ENCODE peak calls at places on chromosome 18, in seven cellular contexts. One of them, this sample, is unnamed.
A peak's percentile ranks its signal among the peaks of the same experiment; 100 is the strongest.

GRCh38 chr18:34709631-34710429 is at the start of gene DTNA:
- DNase-seq in HCT116: no peak
- DNase-seq in GM12878: no peak
- DNase-seq in SK-N-SH: peak; percentile 18
- DNase-seq in A549: no peak
- DNase-seq in HepG2: no peak
- DNase-seq in HL-60: peak; percentile 29
- DNase-seq in this sample: peak; percentile 65

GRCh38 chr18:10391506-10391905 is 62.9 kb upstream of the APCDD1 start:
- DNase-seq in GM12878: no peak
- DNase-seq in A549: no peak
- DNase-seq in HCT116: no peak
- DNase-seq in SK-N-SH: no peak
- DNase-seq in HL-60: no peak
- DNase-seq in HepG2: no peak
- DNase-seq in this sample: no peak

GRCh38 chr18:58996131-58996632 is 131.5 kb downstream of the ZNF532 start:
- DNase-seq in GM12878: no peak
- DNase-seq in HCT116: no peak
- DNase-seq in SK-N-SH: no peak
- DNase-seq in A549: no peak
- DNase-seq in HL-60: no peak
- DNase-seq in HepG2: no peak
- DNase-seq in this sample: no peak

GRCh38 chr18:9673296-9674251 is 34.5 kb upstream of the RAB31 start:
- DNase-seq in GM12878: peak; percentile 99
- DNase-seq in A549: peak; percentile 94
- DNase-seq in SK-N-SH: peak; percentile 38
- DNase-seq in HepG2: peak; percentile 86
- DNase-seq in HCT116: peak; percentile 90
- DNase-seq in HL-60: peak; percentile 64
- DNase-seq in this sample: peak; percentile 70

GRCh38 chr18:46950064-46950656 is 32.8 kb downstream of the KATNAL2 start:
- DNase-seq in HL-60: no peak
- DNase-seq in SK-N-SH: peak; percentile 55
- DNase-seq in A549: no peak
- DNase-seq in HepG2: peak; percentile 30
- DNase-seq in HCT116: no peak
- DNase-seq in GM12878: no peak
- DNase-seq in this sample: peak; percentile 74

GRCh38 chr18:36818652-36819051 is 10.2 kb downstream of the TPGS2 start:
- DNase-seq in GM12878: no peak
- DNase-seq in HepG2: peak; percentile 20
- DNase-seq in SK-N-SH: no peak
- DNase-seq in A549: no peak
- DNase-seq in HL-60: no peak
- DNase-seq in HCT116: no peak
- DNase-seq in this sample: no peak

GRCh38 chr18:52582516-52582915 is 242.5 kb downstream of the DCC start:
- DNase-seq in SK-N-SH: no peak
- DNase-seq in A549: no peak
- DNase-seq in HCT116: no peak
- DNase-seq in HL-60: no peak
- DNase-seq in GM12878: no peak
- DNase-seq in HepG2: no peak
- DNase-seq in this sample: peak; percentile 30

GRCh38 chr18:77455004-77455403 is 205.4 kb downstream of the GALR1 start:
- DNase-seq in A549: no peak
- DNase-seq in SK-N-SH: no peak
- DNase-seq in HL-60: no peak
- DNase-seq in HepG2: no peak
- DNase-seq in GM12878: no peak
- DNase-seq in HCT116: no peak
- DNase-seq in this sample: no peak

GRCh38 chr18:5237083-5237722 is 40.1 kb upstream of the AKAIN1 start:
- DNase-seq in A549: no peak
- DNase-seq in HepG2: peak; percentile 30
- DNase-seq in SK-N-SH: no peak
- DNase-seq in GM12878: no peak
- DNase-seq in HL-60: no peak
- DNase-seq in HCT116: no peak
- DNase-seq in this sample: no peak

GRCh38 chr18:79522451-79523220 is 126.9 kb downstream of the NFATC1 start:
- DNase-seq in A549: no peak
- DNase-seq in HL-60: no peak
- DNase-seq in SK-N-SH: no peak
- DNase-seq in HCT116: no peak
- DNase-seq in GM12878: no peak
- DNase-seq in HepG2: no peak
- DNase-seq in this sample: no peak

GRCh38 chr18:57961876-57962505 is 82.0 kb upstream of the NEDD4L start:
- DNase-seq in HCT116: no peak
- DNase-seq in HL-60: no peak
- DNase-seq in A549: no peak
- DNase-seq in SK-N-SH: no peak
- DNase-seq in GM12878: no peak
- DNase-seq in HepG2: no peak
- DNase-seq in this sample: no peak

GRCh38 chr18:56727399-56727798 is 76.2 kb downstream of the WDR7 start:
- DNase-seq in HepG2: no peak
- DNase-seq in GM12878: no peak
- DNase-seq in SK-N-SH: no peak
- DNase-seq in A549: no peak
- DNase-seq in HCT116: no peak
- DNase-seq in HL-60: no peak
- DNase-seq in this sample: no peak

GRCh38 chr18:31684279-31685096 is at the start of gene B4GALT6:
- DNase-seq in SK-N-SH: peak; percentile 83
- DNase-seq in HepG2: no peak
- DNase-seq in GM12878: no peak
- DNase-seq in HCT116: no peak
- DNase-seq in A549: peak; percentile 46
- DNase-seq in HL-60: no peak
- DNase-seq in this sample: peak; percentile 84

GRCh38 chr18:40851014-40851429 is 1104.0 kb upstream of the PIK3C3 start:
- DNase-seq in HCT116: no peak
- DNase-seq in SK-N-SH: no peak
- DNase-seq in HL-60: no peak
- DNase-seq in HepG2: no peak
- DNase-seq in GM12878: no peak
- DNase-seq in A549: no peak
- DNase-seq in this sample: no peak

GRCh38 chr18:62757399-62758010 is 42.2 kb downstream of the PHLPP1 start:
- DNase-seq in HepG2: no peak
- DNase-seq in A549: no peak
- DNase-seq in GM12878: no peak
- DNase-seq in HL-60: no peak
- DNase-seq in HCT116: no peak
- DNase-seq in SK-N-SH: no peak
- DNase-seq in this sample: no peak

GRCh38 chr18:456361-456821 is 44.1 kb downstream of the COLEC12 start:
- DNase-seq in GM12878: no peak
- DNase-seq in SK-N-SH: no peak
- DNase-seq in HL-60: no peak
- DNase-seq in HCT116: no peak
- DNase-seq in HepG2: no peak
- DNase-seq in A549: no peak
- DNase-seq in this sample: no peak

GRCh38 chr18:73850782-73851181 is 296.9 kb downstream of the FBXO15 start:
- DNase-seq in A549: no peak
- DNase-seq in HepG2: no peak
- DNase-seq in HL-60: no peak
- DNase-seq in GM12878: no peak
- DNase-seq in HCT116: no peak
- DNase-seq in SK-N-SH: no peak
- DNase-seq in this sample: no peak

GRCh38 chr18:3015203-3015590 is 2.3 kb upstream of the LPIN2 start:
- DNase-seq in HepG2: peak; percentile 69
- DNase-seq in GM12878: no peak
- DNase-seq in HL-60: peak; percentile 76
- DNase-seq in HCT116: peak; percentile 61
- DNase-seq in SK-N-SH: no peak
- DNase-seq in A549: peak; percentile 38
- DNase-seq in this sample: no peak

GRCh38 chr18:46051731-46052461 is 20.2 kb downstream of the PSTPIP2 start:
- DNase-seq in SK-N-SH: no peak
- DNase-seq in HL-60: no peak
- DNase-seq in A549: no peak
- DNase-seq in HepG2: peak; percentile 98
- DNase-seq in GM12878: no peak
- DNase-seq in HCT116: no peak
- DNase-seq in this sample: no peak

GRCh38 chr18:23198217-23198845 is 63.0 kb downstream of the CABLES1 start:
- DNase-seq in HCT116: no peak
- DNase-seq in A549: no peak
- DNase-seq in SK-N-SH: no peak
- DNase-seq in HepG2: no peak
- DNase-seq in HL-60: no peak
- DNase-seq in GM12878: no peak
- DNase-seq in this sample: no peak

GRCh38 chr18:63155169-63155852 is 164.3 kb downstream of the BCL2 start:
- DNase-seq in A549: peak; percentile 39
- DNase-seq in SK-N-SH: peak; percentile 45
- DNase-seq in HepG2: peak; percentile 35
- DNase-seq in GM12878: peak; percentile 88
- DNase-seq in HL-60: no peak
- DNase-seq in HCT116: peak; percentile 62
- DNase-seq in this sample: peak; percentile 92

GRCh38 chr18:22124970-22125369 is 44.4 kb upstream of the GATA6 start:
- DNase-seq in GM12878: no peak
- DNase-seq in SK-N-SH: no peak
- DNase-seq in HepG2: no peak
- DNase-seq in HCT116: no peak
- DNase-seq in HL-60: no peak
- DNase-seq in A549: no peak
- DNase-seq in this sample: no peak
- TF ChIP-seq REST in GM12878: no peak
- TF ChIP-seq REST in SK-N-SH: no peak
- TF ChIP-seq REST in HepG2: no peak
- TF ChIP-seq REST in HCT116: no peak
- TF ChIP-seq REST in HL-60: no peak
- TF ChIP-seq REST in A549: no peak
- TF ChIP-seq REST in this sample: no peak

DNA sequence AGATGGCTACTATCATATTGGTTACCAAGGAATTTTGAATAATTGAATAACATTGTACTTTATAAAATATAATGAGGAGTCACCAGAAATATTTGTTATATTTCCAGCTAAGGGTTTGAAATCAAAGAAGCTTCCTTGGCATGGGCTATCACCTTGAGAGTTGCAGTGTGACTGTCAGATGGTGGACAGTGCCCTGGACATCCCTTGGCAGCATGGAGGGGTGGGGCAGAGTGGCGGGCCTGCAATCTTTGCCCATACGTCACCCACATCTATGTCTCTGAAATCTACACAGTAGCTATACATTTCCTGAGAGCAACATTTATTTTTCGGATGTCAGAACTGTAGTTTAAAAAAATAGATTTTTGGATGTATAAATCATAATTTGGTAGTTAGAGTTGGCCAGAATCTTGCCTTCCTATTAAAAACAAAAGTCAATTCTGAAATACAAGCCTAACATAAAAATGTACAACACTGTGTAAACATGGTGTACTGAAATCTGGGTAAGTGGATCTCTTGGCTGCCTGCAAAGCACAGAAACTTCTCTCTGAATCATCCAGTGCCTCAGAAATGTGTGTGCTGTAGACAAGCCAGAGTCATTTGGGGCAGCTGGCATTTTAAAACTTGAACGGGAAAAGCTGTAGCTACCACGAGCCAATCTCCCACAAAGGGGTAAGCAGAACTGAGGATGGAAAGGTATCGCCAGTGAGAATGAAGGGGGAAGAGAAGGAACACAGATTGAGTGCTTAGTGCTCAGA is 124.2 kb upstream of the ARHGAP28 start:
- DNase-seq in GM12878: no peak
- DNase-seq in A549: no peak
- DNase-seq in HL-60: no peak
- DNase-seq in HCT116: no peak
- DNase-seq in SK-N-SH: no peak
- DNase-seq in HepG2: no peak
- DNase-seq in this sample: no peak
- TF ChIP-seq REST in GM12878: no peak
- TF ChIP-seq REST in A549: no peak
- TF ChIP-seq REST in HL-60: no peak
- TF ChIP-seq REST in HCT116: no peak
- TF ChIP-seq REST in SK-N-SH: no peak
- TF ChIP-seq REST in HepG2: no peak
- TF ChIP-seq REST in this sample: no peak

GRCh38 chr18:61435064-61435652 is 101.9 kb downstream of the CDH20 start:
- DNase-seq in A549: no peak
- DNase-seq in HepG2: peak; percentile 27
- DNase-seq in SK-N-SH: peak; percentile 4
- DNase-seq in HL-60: peak; percentile 5
- DNase-seq in HCT116: peak; percentile 22
- DNase-seq in GM12878: no peak
- DNase-seq in this sample: peak; percentile 74
- TF ChIP-seq REST in A549: no peak
- TF ChIP-seq REST in HepG2: no peak
- TF ChIP-seq REST in SK-N-SH: no peak
- TF ChIP-seq REST in HL-60: no peak
- TF ChIP-seq REST in HCT116: no peak
- TF ChIP-seq REST in GM12878: no peak
- TF ChIP-seq REST in this sample: no peak

GRCh38 chr18:13279181-13280065 is 60.9 kb downstream of the LDLRAD4 start:
- DNase-seq in GM12878: peak; percentile 26
- DNase-seq in HCT116: no peak
- DNase-seq in HL-60: no peak
- DNase-seq in HepG2: no peak
- DNase-seq in SK-N-SH: no peak
- DNase-seq in A549: no peak
- DNase-seq in this sample: no peak

GRCh38 chr18:13280066-13280795 is 61.7 kb downstream of the LDLRAD4 start:
- DNase-seq in GM12878: no peak
- DNase-seq in SK-N-SH: no peak
- DNase-seq in A549: no peak
- DNase-seq in HCT116: no peak
- DNase-seq in HL-60: no peak
- DNase-seq in HepG2: no peak
- DNase-seq in this sample: no peak

GRCh38 chr18:13275075-13275474 is 56.5 kb downstream of the LDLRAD4 start:
- DNase-seq in SK-N-SH: no peak
- DNase-seq in A549: no peak
- DNase-seq in HepG2: no peak
- DNase-seq in GM12878: no peak
- DNase-seq in HL-60: no peak
- DNase-seq in HCT116: no peak
- DNase-seq in this sample: no peak

GRCh38 chr18:13276530-13277520 is 58.3 kb downstream of the LDLRAD4 start:
- DNase-seq in HepG2: no peak
- DNase-seq in HL-60: no peak
- DNase-seq in A549: no peak
- DNase-seq in SK-N-SH: no peak
- DNase-seq in GM12878: no peak
- DNase-seq in HCT116: no peak
- DNase-seq in this sample: no peak

DNA sequence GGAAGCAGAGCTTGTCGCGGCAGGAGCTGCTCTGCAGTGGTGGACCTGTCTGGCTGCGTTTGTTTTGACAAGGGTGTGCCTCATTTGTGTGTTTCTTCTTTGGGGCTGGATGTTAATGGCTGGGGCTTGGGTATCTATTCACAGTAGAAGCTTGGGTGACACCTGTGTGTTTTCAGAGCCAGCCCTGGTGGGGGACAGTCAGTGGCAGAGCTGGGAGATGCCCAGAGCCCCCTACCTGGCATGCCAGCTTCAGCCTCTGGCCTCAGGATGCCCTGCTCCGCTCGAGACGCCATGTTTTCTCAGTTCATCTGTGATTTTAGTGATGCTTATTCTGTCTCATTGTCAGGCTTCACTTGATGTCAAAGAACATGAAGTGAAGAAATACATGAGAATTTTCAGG is 59.7 kb downstream of the LDLRAD4 start:
- DNase-seq in A549: no peak
- DNase-seq in SK-N-SH: no peak
- DNase-seq in HL-60: no peak
- DNase-seq in GM12878: no peak
- DNase-seq in HCT116: no peak
- DNase-seq in HepG2: no peak
- DNase-seq in this sample: no peak
- TF ChIP-seq REST in A549: no peak
- TF ChIP-seq REST in SK-N-SH: no peak
- TF ChIP-seq REST in HL-60: no peak
- TF ChIP-seq REST in GM12878: no peak
- TF ChIP-seq REST in HCT116: no peak
- TF ChIP-seq REST in HepG2: no peak
- TF ChIP-seq REST in this sample: no peak